ENCODE peak calls at places on chromosomes 5 and 9, in ten cellular contexts. E, M, Q, I, T, R, Y, V, K and U are unnamed samples.

GRCh38 chr9:123267481-123268239 is 726 bp downstream of the STRBP start:
- DNase-seq in V (peak; percentile 33), M (no peak), E (no peak), I (peak; percentile 47), T (no peak), K (no peak), Q (no peak), Y (no peak), R (no peak), U (no peak)

GRCh38 chr9:126612813-126613641 is 701 bp upstream of the LMX1B start:
- DNase-seq in K (no peak), T (no peak), V (no peak), Y (no peak), E (no peak), Q (no peak), I (peak; percentile 61), R (no peak), M (no peak), U (no peak)

GRCh38 chr5:180373475-180374269 is 20.5 kb upstream of the GFPT2 start:
- DNase-seq in I (no peak), M (no peak), E (no peak), T (no peak), R (no peak), V (no peak), Q (no peak), Y (no peak), K (no peak), U (no peak)

GRCh38 chr9:133708770-133709611 is 29.2 kb downstream of the SARDH start:
- DNase-seq in M (no peak), R (peak; percentile 94), V (no peak), Q (no peak), Y (no peak), E (peak; percentile 13), K (peak; percentile 89), T (no peak), I (no peak), U (no peak)

GRCh38 chr9:108080285-108080684 is 590.7 kb upstream of the KLF4 start:
- DNase-seq in V (no peak), E (no peak), T (no peak), I (no peak), Q (no peak), M (no peak), K (no peak), R (no peak), Y (no peak), U (no peak)

GRCh38 chr9:121750715-121751623 is 99.5 kb downstream of the DAB2IP start:
- DNase-seq in V (no peak), M (no peak), T (no peak), K (no peak), R (no peak), E (no peak), Q (no peak), Y (no peak), I (peak; percentile 85), U (no peak)

GRCh38 chr5:147303976-147304375 is 69.2 kb downstream of the STK32A start:
- DNase-seq in Y (no peak), R (no peak), V (no peak), E (no peak), M (no peak), Q (no peak), T (peak; percentile 31), K (no peak), I (no peak), U (peak; percentile 79)

GRCh38 chr5:142235050-142235797 is 89.6 kb downstream of the SPRY4 start:
- DNase-seq in Q (no peak), Y (no peak), R (no peak), K (no peak), M (no peak), V (no peak), I (no peak), E (no peak), T (no peak), U (no peak)

GRCh38 chr9:87375397-87376073 is 122.1 kb upstream of the DAPK1 start:
- DNase-seq in Y (no peak), K (no peak), Q (no peak), T (peak; percentile 32), I (no peak), V (no peak), M (no peak), R (no peak), E (no peak), U (peak; percentile 30)

GRCh38 chr9:21317956-21318923 is 13.1 kb upstream of the IFNA5 start:
- DNase-seq in T (no peak), Y (peak; percentile 51), Q (peak; percentile 34), E (peak; percentile 28), M (no peak), R (peak; percentile 3), K (peak; percentile 43), V (peak; percentile 18), I (no peak), U (peak; percentile 53)

GRCh38 chr9:98057095-98057799 is 715 bp downstream of the NANS start:
- DNase-seq in M (no peak), Y (no peak), K (no peak), T (no peak), R (no peak), E (no peak), Q (no peak), V (no peak), I (no peak), U (no peak)

GRCh38 chr5:76372320-76373054 is 30.6 kb upstream of the IQGAP2 start:
- DNase-seq in E (no peak), K (no peak), I (no peak), Y (no peak), T (peak; percentile 56), M (no peak), R (no peak), Q (no peak), V (no peak), U (peak; percentile 96)

GRCh38 chr5:150398432-150399157 is 14.1 kb downstream of the CD74 start:
- DNase-seq in Q (no peak), E (no peak), K (no peak), R (no peak), V (peak; percentile 30), Y (no peak), M (no peak), I (no peak), T (no peak), U (no peak)

GRCh38 chr5:57784106-57784505 is 301.5 kb upstream of the ACTBL2 start:
- DNase-seq in I (no peak), Y (no peak), K (no peak), T (no peak), E (no peak), Q (no peak), R (no peak), V (no peak), M (no peak), U (no peak)

GRCh38 chr5:29944327-29944726 is 1249.2 kb upstream of the CDH6 start:
- DNase-seq in I (no peak), R (no peak), T (no peak), Q (no peak), K (no peak), V (no peak), M (no peak), Y (no peak), E (no peak), U (no peak)

GRCh38 chr9:89635007-89635742 is 30.4 kb downstream of the GADD45G start:
- DNase-seq in I (no peak), E (no peak), Y (peak; percentile 68), K (peak; percentile 79), M (no peak), T (no peak), R (peak; percentile 65), Q (no peak), V (no peak), U (peak; percentile 40)

GRCh38 chr5:147432323-147432722 is 77.5 kb downstream of the DPYSL3 start:
- DNase-seq in E (no peak), I (no peak), K (no peak), R (no peak), Y (no peak), V (no peak), M (no peak), T (no peak), Q (no peak), U (no peak)

GRCh38 chr9:27125030-27125429 is 16.0 kb downstream of the TEK start:
- DNase-seq in Q (peak; percentile 61), M (no peak), E (peak; percentile 63), K (no peak), V (peak; percentile 57), I (no peak), Y (peak; percentile 35), R (no peak), T (peak; percentile 11), U (peak; percentile 96)

GRCh38 chr5:176658817-176659216 is 11.5 kb downstream of the TSPAN17 start:
- DNase-seq in I (no peak), M (no peak), R (no peak), K (no peak), T (no peak), V (peak; percentile 46), Y (no peak), Q (no peak), E (no peak), U (peak; percentile 64)

GRCh38 chr5:169580964-169581363 is 2.6 kb upstream of the SPDL1 start:
- DNase-seq in T (no peak), M (no peak), R (no peak), E (no peak), K (no peak), V (no peak), Y (no peak), I (no peak), Q (no peak), U (no peak)

GRCh38 chr5:81850932-81851331 is 100.0 kb upstream of the SSBP2 start:
- DNase-seq in M (no peak), R (no peak), I (no peak), Y (no peak), E (no peak), T (no peak), V (no peak), Q (no peak), K (no peak), U (no peak)

GRCh38 chr5:172414618-172415599 is 39.4 kb downstream of the SH3PXD2B start:
- DNase-seq in M (no peak), Q (no peak), K (no peak), V (peak; percentile 47), E (peak; percentile 56), R (no peak), T (peak; percentile 52), I (peak; percentile 77), Y (no peak), U (no peak)

GRCh38 chr5:157182143-157182757 is 1.6 kb downstream of the ITK start:
- DNase-seq in M (no peak), V (no peak), Q (no peak), I (no peak), R (no peak), T (no peak), E (no peak), K (no peak), Y (no peak), U (no peak)